ENCODE peak calls at places on chromosomes 2 and 18, in six cellular contexts. M is PC-3, K is MM.1S, S is neuronal stem cell, Q is tibial nerve, W is upper lobe of right lung. U is an unnamed sample. For H3K36me3, the result is how much of the 10 kb centered on the place peaks cover.

GRCh38 chr2:129877795-129878775 is 101.4 kb upstream of the RAB6C start:
- DNase-seq in M (no peak), K (peak), S (peak), Q (peak), W (peak), U (no peak)

GRCh38 chr2:233033672-233034071 is 1.2 kb downstream of the NEU2 start:
- DNase-seq in M (peak), K (no peak), S (no peak), Q (no peak), W (no peak), U (no peak)

GRCh38 chr2:184558713-184559464 is 39.4 kb upstream of the ZNF804A start:
- DNase-seq in M (peak), K (no peak), S (no peak), Q (no peak), W (no peak), U (no peak)

GRCh38 chr2:62270728-62271127 is 74.8 kb downstream of the B3GNT2 start:
- DNase-seq in M (no peak), K (no peak), S (no peak), Q (peak), W (no peak), U (no peak)

GRCh38 chr2:12284037-12284436 is 432.7 kb upstream of the TRIB2 start:
- DNase-seq in M (no peak), K (no peak), S (no peak), Q (no peak), W (no peak), U (no peak)

GRCh38 chr2:191899442-191899841 is 52.6 kb upstream of the CAVIN2 start:
- DNase-seq in M (peak), K (no peak), S (no peak), Q (no peak), W (no peak), U (no peak)

GRCh38 chr2:185507703-185508102 is 230.9 kb upstream of the FSIP2 start:
- DNase-seq in M (no peak), K (no peak), S (no peak), Q (no peak), W (no peak), U (no peak)

GRCh38 chr18:10140928-10141327 is 227.1 kb downstream of the VAPA start:
- DNase-seq in M (peak), K (peak), S (no peak), Q (no peak), W (no peak), U (no peak)

GRCh38 chr2:206095925-206096324 is 10.0 kb upstream of the INO80D start:
- DNase-seq in M (no peak), K (no peak), S (no peak), Q (no peak), W (no peak), U (no peak)

GRCh38 chr2:131673400-131674173 is 145.9 kb downstream of the CCDC74A start:
- DNase-seq in M (peak), K (peak), S (peak), Q (peak), W (peak), U (peak)

GRCh38 chr2:104847821-104848160 is 6.1 kb upstream of the POU3F3 start:
- DNase-seq in M (no peak), K (no peak), S (no peak), Q (no peak), W (no peak), U (no peak)

GRCh38 chr18:55863876-55864275 is 275.9 kb upstream of the TCF4 start:
- DNase-seq in M (no peak), K (no peak), S (no peak), Q (no peak), W (no peak), U (no peak)

GRCh38 chr2:74952575-74952974 is 5.9 kb upstream of the POLE4 start:
- DNase-seq in M (no peak), K (no peak), S (no peak), Q (no peak), W (no peak), U (no peak)

GRCh38 chr2:3587432-3587831 is 7.5 kb upstream of the COLEC11 start:
- DNase-seq in M (peak), K (no peak), S (no peak), Q (no peak), W (no peak), U (no peak)

GRCh38 chr2:7356909-7357584 is 439.8 kb downstream of the RNF144A start:
- DNase-seq in M (no peak), K (no peak), S (no peak), Q (no peak), W (no peak), U (no peak)

GRCh38 chr2:98419977-98420725 is 24.5 kb upstream of the INPP4A start:
- DNase-seq in M (peak), K (no peak), S (no peak), Q (peak), W (no peak), U (no peak)

GRCh38 chr2:157492189-157492773 is 48.4 kb upstream of the CYTIP start:
- DNase-seq in M (peak), K (peak), S (peak), Q (peak), W (peak), U (no peak)

GRCh38 chr2:56749152-56749752 is 565.5 kb downstream of the CCDC85A start:
- DNase-seq in M (peak), K (peak), S (peak), Q (no peak), W (no peak), U (no peak)

GRCh38 chr2:21812766-21813165 is 689.0 kb downstream of the TDRD15 start:
- DNase-seq in M (no peak), K (no peak), S (no peak), Q (no peak), W (no peak), U (no peak)

GRCh38 chr2:182435754-182436153 is 8.9 kb upstream of the PDE1A start:
- DNase-seq in M (peak), K (no peak), S (no peak), Q (no peak), W (no peak), U (no peak)

GRCh38 chr2:236928353-236929153 is 157.1 kb upstream of the COPS8 start:
- DNase-seq in M (no peak), K (no peak), S (no peak), Q (no peak), W (no peak), U (no peak)

GRCh38 chr2:30341500-30342267 is 105.4 kb upstream of the LCLAT1 start:
- DNase-seq in M (no peak), K (no peak), S (no peak), Q (no peak), W (no peak), U (no peak)

GRCh38 chr2:30349691-30350090 is 97.4 kb upstream of the LCLAT1 start:
- DNase-seq in M (no peak), K (no peak), S (no peak), Q (no peak), W (no peak), U (no peak)

GRCh38 chr2:30348825-30349224 is 98.2 kb upstream of the LCLAT1 start:
- DNase-seq in M (no peak), K (no peak), S (no peak), Q (no peak), W (no peak), U (no peak)

GRCh38 chr2:30351087-30351486 is 96.0 kb upstream of the LCLAT1 start:
- DNase-seq in M (no peak), K (no peak), S (no peak), Q (no peak), W (no peak), U (no peak)

GRCh38 chr2:30346475-30347169 is 100.4 kb upstream of the LCLAT1 start:
- DNase-seq in M (no peak), K (no peak), S (no peak), Q (no peak), W (peak), U (no peak)
- H3K4me3 ChIP-seq in M (no peak), K (no peak), S (no peak), Q (no peak), W (peak), U (no peak)

GRCh38 chr2:201137505-201138400 is 21.8 kb downstream of the CFLAR start:
- DNase-seq in M (no peak), K (no peak), S (no peak), Q (no peak), W (no peak), U (no peak)
- H3K36me3 ChIP-seq in M (under half), K (under half), S (under half), Q (half or more), W (half or more), U (under half)

GRCh38 chr18:37252342-37252741 is 313.3 kb downstream of the CELF4 start:
- DNase-seq in M (no peak), K (no peak), S (no peak), Q (no peak), W (peak), U (no peak)

GRCh38 chr18:37254973-37255372 is 310.6 kb downstream of the CELF4 start:
- DNase-seq in M (no peak), K (no peak), S (no peak), Q (no peak), W (peak), U (peak)

GRCh38 chr18:37253424-37254255 is 312.0 kb downstream of the CELF4 start:
- DNase-seq in M (peak), K (peak), S (peak), Q (no peak), W (peak), U (no peak)

GRCh38 chr18:37252854-37253396 is 312.7 kb downstream of the CELF4 start:
- DNase-seq in M (no peak), K (no peak), S (no peak), Q (no peak), W (peak), U (peak)

GRCh38 chr18:37254256-37254880 is 311.2 kb downstream of the CELF4 start:
- DNase-seq in M (no peak), K (no peak), S (no peak), Q (no peak), W (peak), U (peak)
- H3K4me3 ChIP-seq in M (peak), K (peak), S (peak), Q (peak), W (peak), U (peak)

GRCh38 chr2:239311132-239312040 is 89.4 kb downstream of the HDAC4 start:
- DNase-seq in M (no peak), K (no peak), S (no peak), Q (no peak), W (peak), U (peak)
- H3K36me3 ChIP-seq in M (under half), K (under half), S (under half), Q (under half), W (under half), U (under half)

GRCh38 chr2:9203006-9203405 is 3.6 kb upstream of the ASAP2 start:
- DNase-seq in M (no peak), K (no peak), S (no peak), Q (no peak), W (no peak), U (no peak)
- H3K4me3 ChIP-seq in M (no peak), K (no peak), S (no peak), Q (no peak), W (no peak), U (no peak)

GRCh38 chr2:47036489-47036769 is 118.7 kb downstream of the STPG4 start:
- DNase-seq in M (no peak), K (no peak), S (no peak), Q (no peak), W (no peak), U (no peak)
- H3K36me3 ChIP-seq in M (under half), K (under half), S (under half), Q (under half), W (under half), U (under half)

U was measured in RWPE2.